ENCODE peak calls at places on chromosomes 5 and 9, in nine cellular contexts. P is fibroblast of lung, D is aorta, B is cardiac muscle cell, Z is skeletal muscle cell, U is brain microvascular endothelial cell, V is lower lobe of right lung, G is SK-N-MC, L is tibial artery. K is an unnamed sample.

GRCh38 chr9:116390306-116391228 is 237.0 kb downstream of the PAPPA start:
- DNase-seq in P (no peak), D (no peak), B (no peak), Z (no peak), U (no peak), V (no peak), G (no peak), L (no peak), K (no peak)

GRCh38 chr5:59002162-59002825 is 419.4 kb downstream of the RAB3C start:
- DNase-seq in P (no peak), D (no peak), B (no peak), Z (no peak), U (no peak), V (no peak), G (no peak), L (no peak), K (no peak)

GRCh38 chr9:100586093-100586492 is 8.2 kb downstream of the CAVIN4 start:
- DNase-seq in P (no peak), D (no peak), B (no peak), Z (no peak), U (no peak), V (no peak), G (no peak), L (no peak), K (no peak)

GRCh38 chr9:87336914-87337333 is 160.7 kb upstream of the DAPK1 start:
- DNase-seq in P (peak), D (no peak), B (peak), Z (peak), U (peak), V (no peak), G (peak), L (no peak), K (peak)

GRCh38 chr9:98921740-98922139 is 22.0 kb upstream of the COL15A1 start:
- DNase-seq in P (no peak), D (no peak), B (no peak), Z (no peak), U (no peak), V (no peak), G (no peak), L (no peak), K (no peak)

GRCh38 chr5:146797683-146798082 is 80.9 kb downstream of the PPP2R2B start:
- DNase-seq in P (no peak), D (no peak), B (peak), Z (no peak), U (no peak), V (no peak), G (no peak), L (no peak), K (no peak)

GRCh38 chr5:168106008-168106761 is 185.3 kb upstream of the WWC1 start:
- DNase-seq in P (peak), D (no peak), B (no peak), Z (no peak), U (no peak), V (no peak), G (no peak), L (no peak), K (peak)

GRCh38 chr5:2263763-2264162 is 381.0 kb upstream of the IRX4 start:
- DNase-seq in P (no peak), D (peak), B (no peak), Z (no peak), U (no peak), V (no peak), G (no peak), L (no peak), K (no peak)

GRCh38 chr9:3525088-3525835 is 539 bp downstream of the RFX3 start:
- DNase-seq in P (no peak), D (peak), B (peak), Z (no peak), U (no peak), V (peak), G (no peak), L (no peak), K (no peak)

GRCh38 chr5:167657016-167657415 is 634.4 kb upstream of the WWC1 start:
- DNase-seq in P (no peak), D (no peak), B (no peak), Z (no peak), U (peak), V (no peak), G (no peak), L (no peak), K (no peak)

GRCh38 chr5:115262066-115262404 is 642 bp downstream of the PGGT1B start:
- DNase-seq in P (peak), D (no peak), B (peak), Z (no peak), U (no peak), V (no peak), G (no peak), L (no peak), K (no peak)

GRCh38 chr9:133103987-133104505 is 17.0 kb downstream of the RALGDS start:
- DNase-seq in P (no peak), D (peak), B (no peak), Z (no peak), U (no peak), V (peak), G (no peak), L (peak), K (no peak)

GRCh38 chr5:6596388-6596787 is 36.5 kb downstream of the NSUN2 start:
- DNase-seq in P (no peak), D (no peak), B (no peak), Z (no peak), U (no peak), V (no peak), G (no peak), L (no peak), K (no peak)

GRCh38 chr5:11251242-11251641 is 490.2 kb upstream of the DAP start:
- DNase-seq in P (peak), D (no peak), B (no peak), Z (no peak), U (no peak), V (no peak), G (peak), L (no peak), K (peak)

GRCh38 chr9:97321681-97322080 is 14.2 kb downstream of the CCDC180 start:
- DNase-seq in P (no peak), D (no peak), B (no peak), Z (no peak), U (no peak), V (no peak), G (no peak), L (no peak), K (no peak)

GRCh38 chr5:128349044-128349629 is 188.9 kb downstream of the FBN2 start:
- DNase-seq in P (peak), D (no peak), B (no peak), Z (no peak), U (no peak), V (no peak), G (no peak), L (no peak), K (peak)

GRCh38 chr9:92345582-92345981 is 19.8 kb downstream of the CENPP start:
- DNase-seq in P (no peak), D (no peak), B (no peak), Z (no peak), U (no peak), V (no peak), G (no peak), L (no peak), K (no peak)

GRCh38 chr9:72254881-72255545 is 105.8 kb downstream of the GDA start:
- DNase-seq in P (no peak), D (no peak), B (no peak), Z (no peak), U (no peak), V (no peak), G (no peak), L (no peak), K (peak)

GRCh38 chr9:89899476-89900047 is 294.8 kb downstream of the GADD45G start:
- DNase-seq in P (no peak), D (no peak), B (no peak), Z (peak), U (no peak), V (no peak), G (no peak), L (no peak), K (no peak)

GRCh38 chr5:8773091-8773615 is 772.7 kb downstream of the SEMA5A start:
- DNase-seq in P (peak), D (no peak), B (no peak), Z (no peak), U (no peak), V (no peak), G (no peak), L (no peak), K (no peak)

GRCh38 chr5:172638209-172638768 is 2.8 kb upstream of the NEURL1B start:
- DNase-seq in P (no peak), D (peak), B (no peak), Z (no peak), U (no peak), V (no peak), G (no peak), L (peak), K (no peak)

GRCh38 chr9:20646656-20647055 is 24.4 kb upstream of the MLLT3 start:
- DNase-seq in P (peak), D (no peak), B (peak), Z (no peak), U (no peak), V (no peak), G (no peak), L (no peak), K (no peak)

GRCh38 chr5:111385970-111386831 is 126.1 kb downstream of the STARD4 start:
- DNase-seq in P (no peak), D (no peak), B (no peak), Z (no peak), U (no peak), V (no peak), G (peak), L (no peak), K (no peak)

GRCh38 chr5:18354828-18355227 is 720.6 kb downstream of the TAF11L14 start:
- DNase-seq in P (no peak), D (no peak), B (no peak), Z (no peak), U (no peak), V (no peak), G (no peak), L (no peak), K (no peak)

GRCh38 chr5:162209005-162209605 is 141.5 kb downstream of the GABRG2 start:
- DNase-seq in P (no peak), D (no peak), B (peak), Z (no peak), U (peak), V (no peak), G (no peak), L (no peak), K (no peak)

GRCh38 chr5:158884827-158885512 is 214.7 kb downstream of the EBF1 start:
- DNase-seq in P (no peak), D (no peak), B (no peak), Z (no peak), U (no peak), V (no peak), G (no peak), L (no peak), K (no peak)

GRCh38 chr9:89678394-89679005 is 73.7 kb downstream of the GADD45G start:
- DNase-seq in P (no peak), D (peak), B (no peak), Z (no peak), U (no peak), V (no peak), G (no peak), L (no peak), K (no peak)

GRCh38 chr9:85178486-85178885 is 509.0 kb downstream of the NTRK2 start:
- DNase-seq in P (no peak), D (no peak), B (peak), Z (no peak), U (no peak), V (no peak), G (no peak), L (no peak), K (no peak)

GRCh38 chr5:56783261-56783660 is 32.1 kb upstream of the MAP3K1 start:
- DNase-seq in P (no peak), D (no peak), B (no peak), Z (no peak), U (no peak), V (no peak), G (no peak), L (no peak), K (no peak)

GRCh38 chr9:38417003-38417965 is 7.0 kb downstream of the IGFBPL1 start:
- DNase-seq in P (no peak), D (no peak), B (no peak), Z (no peak), U (no peak), V (no peak), G (no peak), L (no peak), K (no peak)

GRCh38 chr9:131959056-131959455 is 120.6 kb downstream of the MED27 start:
- DNase-seq in P (no peak), D (no peak), B (no peak), Z (no peak), U (no peak), V (no peak), G (no peak), L (no peak), K (no peak)

GRCh38 chr5:136382791-136383190 is 17.4 kb upstream of the TRPC7 start:
- DNase-seq in P (no peak), D (no peak), B (no peak), Z (no peak), U (no peak), V (no peak), G (no peak), L (no peak), K (no peak)

GRCh38 chr5:78490709-78491485 is 130.5 kb downstream of the SCAMP1 start:
- DNase-seq in P (no peak), D (no peak), B (no peak), Z (no peak), U (no peak), V (no peak), G (no peak), L (no peak), K (no peak)

GRCh38 chr5:171420429-171421231 is 1.2 kb downstream of the FGF18 start:
- DNase-seq in P (peak), D (peak), B (peak), Z (peak), U (peak), V (peak), G (peak), L (peak), K (peak)

GRCh38 chr5:1781107-1781506 is 18.5 kb downstream of the MRPL36 start:
- DNase-seq in P (no peak), D (peak), B (no peak), Z (no peak), U (no peak), V (no peak), G (no peak), L (no peak), K (no peak)

GRCh38 chr5:60993425-60993824 is 48.4 kb downstream of the NDUFAF2 start:
- DNase-seq in P (no peak), D (no peak), B (no peak), Z (no peak), U (no peak), V (no peak), G (no peak), L (no peak), K (no peak)

DNA sequence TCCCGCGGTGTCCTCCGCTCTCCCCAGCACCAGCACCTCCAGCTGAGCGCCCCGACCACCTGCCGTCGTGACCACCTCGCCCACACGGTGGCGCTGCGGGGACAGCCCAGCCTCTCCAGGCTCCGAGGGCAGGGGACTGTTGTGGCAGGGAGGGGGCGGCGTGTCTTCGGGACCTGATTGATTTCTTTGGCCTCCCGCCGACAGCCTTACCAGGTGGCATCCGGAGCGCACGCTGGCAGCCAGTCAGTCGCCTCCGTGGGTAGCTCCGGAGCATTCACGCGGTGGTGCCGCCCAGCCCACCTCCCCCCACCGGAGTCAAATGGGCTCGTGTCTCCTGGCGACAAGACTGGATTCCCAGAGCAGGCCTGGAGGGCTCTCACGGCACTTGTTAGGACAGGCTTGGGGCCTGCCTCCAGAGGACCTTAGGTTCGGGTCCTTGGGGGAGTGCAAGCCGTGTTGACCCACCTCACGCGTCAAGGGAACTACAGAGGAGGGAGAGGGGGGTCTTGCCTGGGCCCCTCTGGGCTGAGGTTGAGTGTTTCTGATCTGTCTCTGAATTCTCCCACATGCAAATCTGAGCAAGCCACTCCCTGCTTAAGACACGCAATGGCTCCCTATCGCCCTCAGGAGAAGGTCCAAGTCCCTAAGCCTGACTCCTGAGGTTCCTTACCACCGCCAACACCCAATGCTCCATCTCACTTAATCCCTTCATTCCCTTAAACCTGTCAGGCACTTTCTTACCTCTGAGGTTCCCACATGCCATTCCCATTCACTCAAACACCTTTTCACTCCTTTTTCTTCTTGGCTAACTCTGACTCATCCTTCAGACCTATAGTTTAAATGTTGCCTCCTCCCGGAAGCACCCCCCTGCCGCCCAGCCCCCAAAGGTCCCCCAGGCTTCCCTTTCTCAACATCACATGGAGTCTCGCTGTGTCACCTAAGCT is 51.2 kb upstream of the GGTA1 start:
- DNase-seq in P (peak), D (peak), B (peak), Z (no peak), U (peak), V (peak), G (no peak), L (peak), K (peak)
- H3K4me3 ChIP-seq in P (no peak), D (no peak), B (peak), Z (peak), U (peak), V (peak), G (peak), L (peak), K (peak)

GRCh38 chr9:127311239-127311741 is 46.7 kb downstream of the GARNL3 start:
- DNase-seq in P (peak), D (no peak), B (peak), Z (peak), U (peak), V (no peak), G (no peak), L (peak), K (peak)
- H3K4me3 ChIP-seq in P (no peak), D (no peak), B (no peak), Z (no peak), U (no peak), V (no peak), G (no peak), L (no peak), K (no peak)

DNA sequence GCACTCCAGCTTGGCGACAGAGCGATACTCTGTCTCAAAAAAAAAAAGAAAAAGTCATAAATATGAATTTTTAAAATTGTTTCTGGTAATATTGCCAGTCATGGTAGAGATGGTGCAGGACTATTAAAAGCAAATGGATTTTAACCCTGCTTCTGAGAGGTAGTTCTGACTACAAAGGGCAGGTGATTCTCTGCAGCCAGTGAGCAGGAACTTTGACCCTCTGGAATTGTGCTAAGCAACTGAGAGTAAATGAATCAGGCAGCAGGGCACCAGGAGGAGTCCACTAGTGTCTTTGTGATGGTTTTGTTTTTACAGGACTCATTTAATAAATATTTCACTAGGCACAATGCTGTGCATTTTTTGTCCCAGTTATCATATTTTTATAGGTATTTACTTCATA is 781.2 kb downstream of the TLE4 start:
- DNase-seq in P (no peak), D (no peak), B (no peak), Z (no peak), U (no peak), V (no peak), G (no peak), L (no peak), K (no peak)
- H3K4me3 ChIP-seq in P (no peak), D (no peak), B (no peak), Z (no peak), U (no peak), V (no peak), G (no peak), L (no peak), K (no peak)

GRCh38 chr9:93496285-93496684 is 42.9 kb upstream of the FAM120AOS start:
- DNase-seq in P (no peak), D (no peak), B (no peak), Z (no peak), U (no peak), V (no peak), G (no peak), L (no peak), K (no peak)

GRCh38 chr9:93505518-93506123 is 52.2 kb upstream of the FAM120AOS start:
- DNase-seq in P (no peak), D (no peak), B (no peak), Z (no peak), U (no peak), V (no peak), G (no peak), L (no peak), K (no peak)

GRCh38 chr9:93500571-93501298 is 47.4 kb upstream of the FAM120AOS start:
- DNase-seq in P (no peak), D (no peak), B (no peak), Z (no peak), U (no peak), V (no peak), G (no peak), L (no peak), K (no peak)

GRCh38 chr9:93503381-93503780 is 50.0 kb upstream of the FAM120AOS start:
- DNase-seq in P (no peak), D (no peak), B (no peak), Z (no peak), U (no peak), V (no peak), G (no peak), L (no peak), K (no peak)

DNA sequence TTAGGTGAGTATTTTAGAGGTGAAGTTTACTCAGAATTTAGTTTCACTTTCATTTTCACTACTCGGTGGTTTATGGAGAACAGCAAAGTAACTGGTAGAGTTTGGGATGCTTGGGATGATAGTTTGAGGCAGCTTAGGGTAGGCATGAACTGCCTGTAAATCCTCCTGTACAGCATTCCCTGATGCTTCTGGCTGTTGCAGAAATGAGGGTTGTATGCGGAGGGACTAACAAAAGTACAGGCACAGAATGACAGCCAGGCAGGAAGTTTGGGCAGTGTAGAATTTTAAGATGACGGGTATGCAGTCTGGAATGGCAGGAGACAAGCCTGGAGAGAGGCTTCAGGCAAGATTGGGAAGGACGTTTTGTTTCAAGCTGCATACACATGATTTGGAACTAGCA is 48.0 kb upstream of the FAM120AOS start:
- DNase-seq in P (peak), D (no peak), B (no peak), Z (no peak), U (no peak), V (no peak), G (no peak), L (no peak), K (no peak)
- H3K4me3 ChIP-seq in P (peak), D (peak), B (no peak), Z (no peak), U (peak), V (peak), G (no peak), L (peak), K (peak)

GRCh38 chr5:66306844-66307315 is 162.8 kb downstream of the SREK1 start:
- DNase-seq in P (peak), D (no peak), B (no peak), Z (no peak), U (no peak), V (no peak), G (no peak), L (no peak), K (no peak)

GRCh38 chr5:66302344-66302743 is 158.2 kb downstream of the SREK1 start:
- DNase-seq in P (no peak), D (no peak), B (no peak), Z (no peak), U (no peak), V (no peak), G (no peak), L (no peak), K (no peak)

GRCh38 chr5:66307647-66308257 is 163.7 kb downstream of the SREK1 start:
- DNase-seq in P (peak), D (no peak), B (peak), Z (peak), U (peak), V (no peak), G (peak), L (no peak), K (peak)

GRCh38 chr5:66306105-66306843 is 162.2 kb downstream of the SREK1 start:
- DNase-seq in P (peak), D (no peak), B (peak), Z (peak), U (peak), V (no peak), G (peak), L (no peak), K (peak)
- H3K4me3 ChIP-seq in P (no peak), D (no peak), B (no peak), Z (no peak), U (no peak), V (no peak), G (no peak), L (no peak), K (no peak)

K was measured in foreskin fibroblast.